ENCODE peak calls at places on chromosome 19, in five cellular contexts. Y is left cardiac atrium, P is adrenal gland, O is heart left ventricle, M is BJ. A is an unnamed sample.

GRCh38 chr19:44611812-44612295 is 1.5 kb upstream of the IGSF23 start:
- DNase-seq in Y (no peak), P (no peak), O (no peak), M (no peak), A (no peak)

GRCh38 chr19:310781-311496 is 19.7 kb upstream of the PLPP2 start:
- DNase-seq in Y (no peak), P (no peak), O (peak), M (no peak), A (no peak)

GRCh38 chr19:12727745-12728433 is 4.2 kb upstream of the TNPO2 start:
- DNase-seq in Y (no peak), P (no peak), O (no peak), M (no peak), A (no peak)

GRCh38 chr19:46998445-46999142 is 21.0 kb upstream of the NPAS1 start:
- DNase-seq in Y (no peak), P (no peak), O (no peak), M (no peak), A (no peak)

GRCh38 chr19:13978306-13978705 is 26.0 kb downstream of the DCAF15 start:
- DNase-seq in Y (peak), P (peak), O (peak), M (no peak), A (no peak)

GRCh38 chr19:15331419-15332310 is 674 bp downstream of the BRD4 start:
- DNase-seq in Y (peak), P (peak), O (peak), M (no peak), A (no peak)

GRCh38 chr19:44737238-44738160 is 11.0 kb upstream of the BCL3 start:
- DNase-seq in Y (no peak), P (peak), O (no peak), M (no peak), A (no peak)

GRCh38 chr19:35513231-35513974 is at the start of gene DMKN:
- DNase-seq in Y (no peak), P (no peak), O (no peak), M (no peak), A (no peak)

GRCh38 chr19:48501446-48501960 is 10.1 kb downstream of the LMTK3 start:
- DNase-seq in Y (no peak), P (no peak), O (no peak), M (no peak), A (peak)

GRCh38 chr19:41795031-41795461 is 1.3 kb upstream of the CEACAM3 start:
- DNase-seq in Y (peak), P (no peak), O (no peak), M (no peak), A (no peak)

GRCh38 chr19:35081201-35081600 is 34.4 kb upstream of the FXYD3 start:
- DNase-seq in Y (no peak), P (peak), O (no peak), M (no peak), A (no peak)

GRCh38 chr19:39599116-39599515 is 3.2 kb upstream of the LGALS13 start:
- DNase-seq in Y (no peak), P (no peak), O (no peak), M (no peak), A (no peak)

GRCh38 chr19:17103177-17103576 is 27.6 kb downstream of the MYO9B start:
- DNase-seq in Y (no peak), P (peak), O (no peak), M (no peak), A (no peak)

GRCh38 chr19:11639245-11639601 is 41.9 kb downstream of the ZNF627 start:
- DNase-seq in Y (no peak), P (no peak), O (no peak), M (no peak), A (no peak)

A was measured in keratinocyte.